ENCODE peak calls at places on chromosomes 16 and 17, in ten cellular contexts. M is sciatic nerve, X is globus pallidus, Z is T47D, D is esophagus squamous epithelium, T is epithelial cell of esophagus, V is GM23248, Q is heart right ventricle, I is naive B cell, P is NCI-H2107. Y is an unnamed sample.

GRCh38 chr16:53744449-53744848 is 40.5 kb downstream of the FTO start:
- DNase-seq in I (peak), V (no peak), T (peak), Z (no peak), X (no peak), M (no peak), P (no peak), D (no peak), Q (no peak), Y (no peak)

GRCh38 chr16:84597518-84598390 is 20.1 kb downstream of the COTL1 start:
- DNase-seq in I (peak), V (no peak), P (no peak), Z (no peak), T (no peak), D (no peak), X (no peak), Q (no peak), M (no peak), Y (no peak)

GRCh38 chr17:43702636-43703035 is 40.9 kb upstream of the MEOX1 start:
- DNase-seq in I (no peak), M (no peak), D (no peak), Z (no peak), X (no peak), Q (no peak), T (no peak), V (peak), P (no peak), Y (peak)

GRCh38 chr17:44108440-44109311 is 14.8 kb downstream of the HDAC5 start:
- DNase-seq in I (no peak), T (no peak), P (no peak), M (peak), Q (peak), D (no peak), Z (no peak), V (peak), X (no peak), Y (peak)

GRCh38 chr17:30323895-30324319 is 9.9 kb downstream of the TMIGD1 start:
- DNase-seq in P (peak), M (peak), X (no peak), Z (no peak), Q (no peak), I (no peak), D (no peak), V (peak), T (peak), Y (no peak)

GRCh38 chr17:13931111-13931526 is 138.2 kb upstream of the COX10 start:
- DNase-seq in M (no peak), T (no peak), Z (no peak), P (no peak), V (peak), I (peak), D (peak), X (peak), Q (peak), Y (no peak)

GRCh38 chr17:28949185-28950016 is 1.9 kb downstream of the PHF12 start:
- DNase-seq in X (peak), M (peak), Q (peak), P (peak), Z (peak), D (no peak), I (peak), T (peak), V (peak), Y (peak)

GRCh38 chr17:56786989-56787482 is 46.7 kb downstream of the C17orf67 start:
- DNase-seq in Q (no peak), Z (no peak), M (no peak), T (peak), D (no peak), X (no peak), I (peak), P (no peak), V (peak), Y (no peak)

GRCh38 chr17:63837480-63837879 is 5.0 kb downstream of the SMARCD2 start:
- DNase-seq in V (no peak), T (no peak), I (no peak), M (no peak), P (no peak), Z (no peak), D (no peak), X (no peak), Q (no peak), Y (no peak)